ENCODE peak calls at places on chromosomes 7 and 10, in eight cellular contexts. N is stimulated activated CD4-positive, alpha-beta T cell treated with anti-CD3 and anti-CD28 coated beads, Interleukin-2, amount 100 ng/mL, for 48 hours; A is Caki2; R is activated CD4-positive, alpha-beta T cell treated with anti-CD3 and anti-CD28 coated beads, Interleukin-2, amount 50 U/mL, for 24 hours; B is adrenal gland; C is GM03348; E is stimulated activated CD8-positive, alpha-beta memory T cell treated with anti-CD3 and anti-CD28 coated beads, Interleukin-7, amount 100 ng/mL, for 24 hours; G is activated T-helper 1 cell treated with Interleukin-2 at 50 U/mL for 16 hours. V is an unnamed sample.

GRCh38 chr10:95637140-95637539 is 19.4 kb downstream of the ALDH18A1 start:
- DNase-seq in N (no peak), A (no peak), R (no peak), B (no peak), C (no peak), E (no peak), G (no peak), V (no peak)

GRCh38 chr7:17460001-17460400 is 161.5 kb downstream of the AHR start:
- DNase-seq in N (no peak), A (no peak), R (no peak), B (no peak), C (no peak), E (no peak), G (no peak), V (no peak)

GRCh38 chr10:15579605-15580004 is 140.1 kb downstream of the ITGA8 start:
- DNase-seq in N (no peak), A (no peak), R (no peak), B (no peak), C (peak), E (no peak), G (no peak), V (no peak)

GRCh38 chr10:117983961-117984360 is 62.8 kb downstream of the RAB11FIP2 start:
- DNase-seq in N (no peak), A (no peak), R (no peak), B (no peak), C (no peak), E (no peak), G (no peak), V (no peak)

GRCh38 chr10:120557296-120557810 is 100.3 kb downstream of the PLPP4 start:
- DNase-seq in N (no peak), A (no peak), R (no peak), B (no peak), C (no peak), E (no peak), G (no peak), V (no peak)

GRCh38 chr7:120941064-120941463 is 9.5 kb upstream of the ING3 start:
- DNase-seq in N (no peak), A (peak), R (no peak), B (no peak), C (no peak), E (no peak), G (no peak), V (no peak)

GRCh38 chr10:86846088-86846487 is 89.7 kb downstream of the BMPR1A start:
- DNase-seq in N (no peak), A (no peak), R (no peak), B (no peak), C (no peak), E (no peak), G (no peak), V (no peak)

GRCh38 chr7:139018910-139019309 is 16.9 kb downstream of the ZC3HAV1L start:
- DNase-seq in N (no peak), A (no peak), R (no peak), B (no peak), C (no peak), E (no peak), G (no peak), V (no peak)

GRCh38 chr10:90822508-90822907 is 35.3 kb downstream of the HTR7 start:
- DNase-seq in N (no peak), A (no peak), R (no peak), B (no peak), C (no peak), E (no peak), G (no peak), V (no peak)

GRCh38 chr10:129654461-129654860 is 187.4 kb downstream of the MGMT start:
- DNase-seq in N (no peak), A (no peak), R (no peak), B (no peak), C (no peak), E (no peak), G (no peak), V (no peak)

GRCh38 chr7:55065511-55066229 is 46.9 kb downstream of the EGFR start:
- DNase-seq in N (no peak), A (peak), R (no peak), B (peak), C (peak), E (no peak), G (no peak), V (no peak)

GRCh38 chr7:4797858-4798705 is 22.7 kb downstream of the AP5Z1 start:
- DNase-seq in N (peak), A (peak), R (peak), B (no peak), C (peak), E (peak), G (peak), V (peak)

GRCh38 chr10:61271127-61271780 is 181.9 kb downstream of the TMEM26 start:
- DNase-seq in N (no peak), A (peak), R (no peak), B (no peak), C (peak), E (no peak), G (no peak), V (no peak)

GRCh38 chr7:5375925-5376324 is 47.7 kb downstream of the TNRC18 start:
- DNase-seq in N (no peak), A (no peak), R (no peak), B (no peak), C (no peak), E (no peak), G (no peak), V (no peak)

GRCh38 chr7:29413511-29414178 is 150.0 kb upstream of the PRR15 start:
- DNase-seq in N (no peak), A (no peak), R (no peak), B (no peak), C (no peak), E (no peak), G (no peak), V (no peak)

GRCh38 chr7:108211382-108212201 is 81.4 kb upstream of the LAMB4 start:
- DNase-seq in N (no peak), A (peak), R (no peak), B (peak), C (no peak), E (no peak), G (no peak), V (no peak)

GRCh38 chr7:44232900-44233715 is 32.3 kb downstream of the YKT6 start:
- DNase-seq in N (no peak), A (no peak), R (no peak), B (no peak), C (no peak), E (no peak), G (no peak), V (no peak)

GRCh38 chr10:30284860-30285594 is 64.1 kb downstream of the MTPAP start:
- DNase-seq in N (no peak), A (no peak), R (no peak), B (no peak), C (peak), E (no peak), G (no peak), V (no peak)

GRCh38 chr10:96556003-96556402 is 30.8 kb downstream of the TM9SF3 start:
- DNase-seq in N (no peak), A (peak), R (no peak), B (no peak), C (peak), E (no peak), G (no peak), V (no peak)

GRCh38 chr10:125024496-125025234 is 82.7 kb downstream of the ZRANB1 start:
- DNase-seq in N (no peak), A (no peak), R (no peak), B (no peak), C (no peak), E (no peak), G (no peak), V (no peak)

V was measured in GM12891.